ENCODE peak calls at places on chromosomes 3 and 15, in nine cellular contexts. Q, I, X, Y, N, L, S, P and E are unnamed samples.

GRCh38 chr3:13600950-13601691 is 52.2 kb downstream of the FBLN2 start:
- DNase-seq in I (peak), X (no peak), P (no peak), S (peak), Q (peak), L (peak), N (no peak), Y (peak), E (peak)

GRCh38 chr15:89728254-89728653 is 22.8 kb downstream of the MESP1 start:
- DNase-seq in P (no peak), N (no peak), Q (no peak), L (peak), I (no peak), Y (no peak), X (no peak), S (peak), E (no peak)

GRCh38 chr3:127439621-127440020 is 150.9 kb downstream of the TPRA1 start:
- DNase-seq in L (no peak), I (no peak), S (no peak), N (no peak), P (no peak), X (peak), Y (no peak), Q (no peak), E (no peak)

GRCh38 chr15:89203705-89204273 is 17.6 kb downstream of the RLBP1 start:
- DNase-seq in N (no peak), S (no peak), Y (no peak), Q (no peak), I (no peak), L (no peak), P (no peak), X (no peak), E (no peak)

GRCh38 chr3:114308377-114308776 is 14.5 kb downstream of the TIGIT start:
- DNase-seq in X (no peak), N (no peak), L (no peak), Y (no peak), S (no peak), P (no peak), I (no peak), Q (no peak), E (no peak)

GRCh38 chr3:72968280-72968679 is 28.3 kb upstream of the PPP4R2 start:
- DNase-seq in L (no peak), S (no peak), N (no peak), P (no peak), I (no peak), Y (no peak), X (peak), Q (no peak), E (no peak)

GRCh38 chr15:79091204-79091867 is 756 bp upstream of the RASGRF1 start:
- DNase-seq in S (peak), Q (no peak), L (no peak), Y (peak), N (no peak), P (no peak), X (peak), I (no peak), E (no peak)

GRCh38 chr3:131812433-131812832 is 222.4 kb downstream of the CPNE4 start:
- DNase-seq in I (no peak), S (peak), L (no peak), Y (no peak), N (no peak), P (no peak), Q (no peak), X (no peak), E (no peak)

GRCh38 chr3:83849331-83849730 is 1109.5 kb upstream of the CADM2 start:
- DNase-seq in I (peak), X (no peak), P (no peak), S (no peak), Y (no peak), N (no peak), L (no peak), Q (no peak), E (no peak)

GRCh38 chr3:181459516-181459915 is 252.2 kb upstream of the SOX2 start:
- DNase-seq in I (no peak), Q (no peak), S (no peak), L (no peak), Y (no peak), X (no peak), N (no peak), P (no peak), E (no peak)

GRCh38 chr3:188212308-188212969 is 58.5 kb downstream of the LPP start:
- DNase-seq in P (no peak), I (peak), N (no peak), Y (peak), X (no peak), L (peak), Q (no peak), S (peak), E (peak)

GRCh38 chr15:63601026-63601726 is 4.0 kb downstream of the FBXL22 start:
- DNase-seq in Q (no peak), Y (peak), I (peak), L (peak), P (no peak), N (peak), S (peak), X (no peak), E (no peak)

GRCh38 chr15:43792761-43793493 is 807 bp downstream of the SERF2 start:
- DNase-seq in S (peak), L (peak), N (no peak), P (peak), X (no peak), Q (no peak), I (no peak), Y (no peak), E (no peak)

GRCh38 chr15:34682673-34683072 is 72.1 kb downstream of the GJD2 start:
- DNase-seq in N (no peak), Y (no peak), P (no peak), S (peak), I (peak), L (peak), Q (no peak), X (no peak), E (peak)

GRCh38 chr15:71567173-71567572 is 243.2 kb upstream of the NR2E3 start:
- DNase-seq in N (no peak), Q (no peak), X (no peak), I (no peak), S (no peak), L (no peak), P (no peak), Y (no peak), E (no peak)

GRCh38 chr3:104279617-104280016 is 1087.1 kb upstream of the ALCAM start:
- DNase-seq in X (no peak), N (no peak), Q (peak), I (peak), L (peak), P (no peak), Y (no peak), S (peak), E (peak)
- H3K4me3 ChIP-seq in X (no peak), N (no peak), Q (no peak), I (no peak), L (peak), P (no peak), Y (peak), S (peak), E (peak)

DNA sequence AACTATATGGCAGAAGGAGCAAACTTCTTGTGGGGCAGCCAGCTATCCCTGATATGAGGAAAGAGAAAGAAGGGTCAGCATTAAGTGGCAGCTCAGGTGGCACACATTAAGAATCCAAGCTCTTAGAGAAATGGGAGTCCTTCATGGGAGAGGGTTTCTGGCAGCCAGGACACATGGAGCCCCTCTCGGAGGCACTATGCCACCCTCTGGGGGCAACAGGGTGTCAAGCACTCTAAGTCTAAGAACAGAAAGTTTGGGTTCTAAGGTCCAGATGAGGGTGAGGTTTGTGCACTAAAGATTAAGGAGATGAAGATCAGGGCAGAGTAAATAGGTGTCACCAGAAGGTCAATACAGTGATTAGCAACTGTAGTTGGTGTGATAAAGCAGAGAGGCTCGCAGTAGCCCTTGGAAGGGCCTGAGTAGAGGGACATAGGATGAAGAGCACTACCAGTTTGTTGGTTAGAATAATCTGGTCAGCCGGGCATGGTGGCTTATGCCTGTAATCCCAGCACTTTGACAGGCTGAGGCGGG is 89.3 kb downstream of the ST6GAL1 start:
- DNase-seq in Q (no peak), X (no peak), P (no peak), S (no peak), N (no peak), L (no peak), I (no peak), Y (no peak), E (no peak)
- TF ChIP-seq CTCF in Q (no peak), X (no peak), P (no peak), S (no peak), N (no peak), L (no peak), I (no peak), Y (no peak), E (no peak)

GRCh38 chr15:54288049-54288448 is 309.8 kb downstream of the UNC13C start:
- DNase-seq in I (no peak), S (no peak), Q (no peak), N (no peak), Y (no peak), L (no peak), X (no peak), P (no peak), E (no peak)

GRCh38 chr15:54289590-54290136 is 311.4 kb downstream of the UNC13C start:
- DNase-seq in Y (no peak), P (no peak), X (no peak), N (no peak), S (no peak), I (no peak), L (no peak), Q (no peak), E (no peak)
- H3K4me3 ChIP-seq in Y (no peak), P (no peak), X (no peak), N (no peak), S (no peak), I (no peak), L (no peak), Q (no peak), E (no peak)

GRCh38 chr3:33884701-33885100 is 86.3 kb downstream of the PDCD6IP start:
- DNase-seq in X (no peak), N (no peak), P (no peak), I (no peak), Y (no peak), S (no peak), L (no peak), Q (no peak), E (no peak)
- TF ChIP-seq CTCF in X (no peak), N (no peak), P (no peak), I (no peak), Y (no peak), S (no peak), L (no peak), Q (no peak), E (no peak)

GRCh38 chr15:81263477-81263876 is 60.5 kb downstream of the STARD5 start:
- DNase-seq in X (peak), Y (no peak), L (no peak), P (no peak), S (no peak), N (no peak), Q (no peak), I (no peak), E (peak)

GRCh38 chr15:81265256-81265943 is 58.5 kb downstream of the STARD5 start:
- DNase-seq in S (no peak), I (no peak), Y (no peak), P (no peak), Q (no peak), N (no peak), L (no peak), X (peak), E (no peak)

GRCh38 chr15:81264072-81264857 is 59.7 kb downstream of the STARD5 start:
- DNase-seq in N (no peak), L (no peak), P (no peak), S (peak), X (peak), Y (no peak), I (no peak), Q (no peak), E (no peak)

GRCh38 chr15:81268340-81268739 is 55.6 kb downstream of the STARD5 start:
- DNase-seq in Q (no peak), I (no peak), N (no peak), S (no peak), L (no peak), P (no peak), X (no peak), Y (no peak), E (no peak)

GRCh38 chr15:81265944-81266775 is 57.8 kb downstream of the STARD5 start:
- DNase-seq in I (peak), X (peak), P (peak), Y (peak), Q (peak), L (peak), N (peak), S (peak), E (no peak)
- H3K4me3 ChIP-seq in I (no peak), X (no peak), P (no peak), Y (no peak), Q (no peak), L (no peak), N (peak), S (no peak), E (no peak)

GRCh38 chr3:24367216-24367615 is 127.4 kb downstream of the THRB start:
- DNase-seq in Y (no peak), X (no peak), P (no peak), Q (no peak), S (no peak), I (no peak), L (no peak), N (no peak), E (no peak)

GRCh38 chr3:24367681-24368264 is 126.9 kb downstream of the THRB start:
- DNase-seq in I (no peak), P (no peak), Y (no peak), Q (no peak), X (no peak), N (no peak), S (no peak), L (no peak), E (no peak)

GRCh38 chr3:24364359-24364758 is 130.3 kb downstream of the THRB start:
- DNase-seq in Q (no peak), I (no peak), N (no peak), S (no peak), P (no peak), Y (no peak), L (no peak), X (no peak), E (no peak)

GRCh38 chr3:24363242-24363641 is 131.4 kb downstream of the THRB start:
- DNase-seq in I (no peak), L (peak), Q (no peak), Y (peak), P (no peak), X (no peak), N (no peak), S (peak), E (no peak)

GRCh38 chr3:24365168-24365567 is 129.5 kb downstream of the THRB start:
- DNase-seq in I (peak), X (no peak), S (peak), N (no peak), Y (peak), Q (peak), L (peak), P (peak), E (peak)
- TF ChIP-seq CTCF in I (no peak), X (no peak), S (peak), N (no peak), Y (peak), Q (peak), L (peak), P (peak), E (peak)